ENCODE peak calls at places on chromosome 1, in ten cellular contexts. One of them, this sample, is unnamed.

GRCh38 chr1:41650176-41650519 is 165.7 kb upstream of the EDN2 start:
- DNase-seq in GM23338: no peak
- DNase-seq in non-pigmented ciliary epithelial cell: no peak
- DNase-seq in CD8-positive, alpha-beta memory T cell: no peak
- DNase-seq in D341Med: no peak
- DNase-seq in stimulated activated CD4-positive, alpha-beta T cell treated with anti-CD3 and anti-CD28 coated beads, Interleukin-2, amount 100 ng/mL, for 48 hours: no peak
- DNase-seq in skeletal muscle cell: no peak
- DNase-seq in NCI-H345: no peak
- DNase-seq in left colon: no peak
- DNase-seq in CD4-positive, alpha-beta T cell: no peak
- DNase-seq in this sample: no peak

GRCh38 chr1:75791022-75791421 is 5.0 kb downstream of the RABGGTB start:
- DNase-seq in GM23338: no peak
- DNase-seq in non-pigmented ciliary epithelial cell: no peak
- DNase-seq in CD8-positive, alpha-beta memory T cell: no peak
- DNase-seq in D341Med: no peak
- DNase-seq in stimulated activated CD4-positive, alpha-beta T cell treated with anti-CD3 and anti-CD28 coated beads, Interleukin-2, amount 100 ng/mL, for 48 hours: no peak
- DNase-seq in skeletal muscle cell: no peak
- DNase-seq in NCI-H345: peak
- DNase-seq in left colon: no peak
- DNase-seq in CD4-positive, alpha-beta T cell: no peak
- DNase-seq in this sample: no peak

GRCh38 chr1:23194119-23194984 is 22.9 kb downstream of the HTR1D start:
- DNase-seq in GM23338: no peak
- DNase-seq in non-pigmented ciliary epithelial cell: peak
- DNase-seq in CD8-positive, alpha-beta memory T cell: no peak
- DNase-seq in D341Med: peak
- DNase-seq in stimulated activated CD4-positive, alpha-beta T cell treated with anti-CD3 and anti-CD28 coated beads, Interleukin-2, amount 100 ng/mL, for 48 hours: no peak
- DNase-seq in skeletal muscle cell: peak
- DNase-seq in NCI-H345: no peak
- DNase-seq in left colon: no peak
- DNase-seq in CD4-positive, alpha-beta T cell: no peak
- DNase-seq in this sample: no peak

GRCh38 chr1:9776685-9777084 is 47.1 kb downstream of the CLSTN1 start:
- DNase-seq in GM23338: no peak
- DNase-seq in non-pigmented ciliary epithelial cell: no peak
- DNase-seq in CD8-positive, alpha-beta memory T cell: no peak
- DNase-seq in D341Med: no peak
- DNase-seq in stimulated activated CD4-positive, alpha-beta T cell treated with anti-CD3 and anti-CD28 coated beads, Interleukin-2, amount 100 ng/mL, for 48 hours: no peak
- DNase-seq in skeletal muscle cell: no peak
- DNase-seq in NCI-H345: no peak
- DNase-seq in left colon: no peak
- DNase-seq in CD4-positive, alpha-beta T cell: no peak
- DNase-seq in this sample: no peak

GRCh38 chr1:30232288-30232899 is 491.0 kb downstream of the MATN1 start:
- DNase-seq in GM23338: peak
- DNase-seq in non-pigmented ciliary epithelial cell: no peak
- DNase-seq in CD8-positive, alpha-beta memory T cell: no peak
- DNase-seq in D341Med: no peak
- DNase-seq in stimulated activated CD4-positive, alpha-beta T cell treated with anti-CD3 and anti-CD28 coated beads, Interleukin-2, amount 100 ng/mL, for 48 hours: peak
- DNase-seq in skeletal muscle cell: no peak
- DNase-seq in NCI-H345: peak
- DNase-seq in left colon: no peak
- DNase-seq in CD4-positive, alpha-beta T cell: no peak
- DNase-seq in this sample: peak

GRCh38 chr1:246508897-246509688 is 2.0 kb upstream of the SMYD3 start:
- DNase-seq in GM23338: no peak
- DNase-seq in non-pigmented ciliary epithelial cell: no peak
- DNase-seq in CD8-positive, alpha-beta memory T cell: no peak
- DNase-seq in D341Med: no peak
- DNase-seq in stimulated activated CD4-positive, alpha-beta T cell treated with anti-CD3 and anti-CD28 coated beads, Interleukin-2, amount 100 ng/mL, for 48 hours: no peak
- DNase-seq in skeletal muscle cell: no peak
- DNase-seq in NCI-H345: no peak
- DNase-seq in left colon: no peak
- DNase-seq in CD4-positive, alpha-beta T cell: no peak
- DNase-seq in this sample: no peak

GRCh38 chr1:117189726-117190125 is 21.0 kb downstream of the VTCN1 start:
- DNase-seq in GM23338: no peak
- DNase-seq in non-pigmented ciliary epithelial cell: no peak
- DNase-seq in CD8-positive, alpha-beta memory T cell: no peak
- DNase-seq in D341Med: no peak
- DNase-seq in stimulated activated CD4-positive, alpha-beta T cell treated with anti-CD3 and anti-CD28 coated beads, Interleukin-2, amount 100 ng/mL, for 48 hours: no peak
- DNase-seq in skeletal muscle cell: no peak
- DNase-seq in NCI-H345: no peak
- DNase-seq in left colon: no peak
- DNase-seq in CD4-positive, alpha-beta T cell: no peak
- DNase-seq in this sample: no peak

GRCh38 chr1:87706779-87707228 is 378.1 kb downstream of the LMO4 start:
- DNase-seq in GM23338: no peak
- DNase-seq in non-pigmented ciliary epithelial cell: no peak
- DNase-seq in CD8-positive, alpha-beta memory T cell: no peak
- DNase-seq in D341Med: no peak
- DNase-seq in stimulated activated CD4-positive, alpha-beta T cell treated with anti-CD3 and anti-CD28 coated beads, Interleukin-2, amount 100 ng/mL, for 48 hours: no peak
- DNase-seq in skeletal muscle cell: no peak
- DNase-seq in NCI-H345: no peak
- DNase-seq in left colon: no peak
- DNase-seq in CD4-positive, alpha-beta T cell: no peak
- DNase-seq in this sample: no peak

GRCh38 chr1:239999170-239999569 is 92.5 kb upstream of the FMN2 start:
- DNase-seq in GM23338: no peak
- DNase-seq in non-pigmented ciliary epithelial cell: no peak
- DNase-seq in CD8-positive, alpha-beta memory T cell: no peak
- DNase-seq in D341Med: no peak
- DNase-seq in stimulated activated CD4-positive, alpha-beta T cell treated with anti-CD3 and anti-CD28 coated beads, Interleukin-2, amount 100 ng/mL, for 48 hours: no peak
- DNase-seq in skeletal muscle cell: no peak
- DNase-seq in NCI-H345: peak
- DNase-seq in left colon: no peak
- DNase-seq in CD4-positive, alpha-beta T cell: no peak
- DNase-seq in this sample: no peak

GRCh38 chr1:245380790-245381535 is 226.2 kb downstream of the KIF26B start:
- DNase-seq in GM23338: peak
- DNase-seq in non-pigmented ciliary epithelial cell: no peak
- DNase-seq in CD8-positive, alpha-beta memory T cell: no peak
- DNase-seq in D341Med: no peak
- DNase-seq in stimulated activated CD4-positive, alpha-beta T cell treated with anti-CD3 and anti-CD28 coated beads, Interleukin-2, amount 100 ng/mL, for 48 hours: no peak
- DNase-seq in skeletal muscle cell: no peak
- DNase-seq in NCI-H345: no peak
- DNase-seq in left colon: no peak
- DNase-seq in CD4-positive, alpha-beta T cell: no peak
- DNase-seq in this sample: no peak

GRCh38 chr1:18134324-18135046 is 26.9 kb downstream of the IGSF21 start:
- DNase-seq in GM23338: no peak
- DNase-seq in non-pigmented ciliary epithelial cell: no peak
- DNase-seq in CD8-positive, alpha-beta memory T cell: no peak
- DNase-seq in D341Med: peak
- DNase-seq in stimulated activated CD4-positive, alpha-beta T cell treated with anti-CD3 and anti-CD28 coated beads, Interleukin-2, amount 100 ng/mL, for 48 hours: no peak
- DNase-seq in skeletal muscle cell: no peak
- DNase-seq in NCI-H345: peak
- DNase-seq in left colon: no peak
- DNase-seq in CD4-positive, alpha-beta T cell: no peak
- DNase-seq in this sample: no peak

GRCh38 chr1:109901508-109902145 is 9.0 kb upstream of the CSF1 start:
- DNase-seq in GM23338: no peak
- DNase-seq in non-pigmented ciliary epithelial cell: no peak
- DNase-seq in CD8-positive, alpha-beta memory T cell: no peak
- DNase-seq in D341Med: no peak
- DNase-seq in stimulated activated CD4-positive, alpha-beta T cell treated with anti-CD3 and anti-CD28 coated beads, Interleukin-2, amount 100 ng/mL, for 48 hours: no peak
- DNase-seq in skeletal muscle cell: no peak
- DNase-seq in NCI-H345: no peak
- DNase-seq in left colon: peak
- DNase-seq in CD4-positive, alpha-beta T cell: no peak
- DNase-seq in this sample: peak

GRCh38 chr1:175307160-175307559 is 114.6 kb upstream of the KIAA0040 start:
- DNase-seq in GM23338: no peak
- DNase-seq in non-pigmented ciliary epithelial cell: no peak
- DNase-seq in CD8-positive, alpha-beta memory T cell: no peak
- DNase-seq in D341Med: no peak
- DNase-seq in stimulated activated CD4-positive, alpha-beta T cell treated with anti-CD3 and anti-CD28 coated beads, Interleukin-2, amount 100 ng/mL, for 48 hours: no peak
- DNase-seq in skeletal muscle cell: no peak
- DNase-seq in NCI-H345: no peak
- DNase-seq in left colon: no peak
- DNase-seq in CD4-positive, alpha-beta T cell: no peak
- DNase-seq in this sample: no peak

GRCh38 chr1:210418863-210419641 is 90.3 kb downstream of the HHAT start:
- DNase-seq in GM23338: no peak
- DNase-seq in non-pigmented ciliary epithelial cell: no peak
- DNase-seq in CD8-positive, alpha-beta memory T cell: no peak
- DNase-seq in D341Med: no peak
- DNase-seq in stimulated activated CD4-positive, alpha-beta T cell treated with anti-CD3 and anti-CD28 coated beads, Interleukin-2, amount 100 ng/mL, for 48 hours: no peak
- DNase-seq in skeletal muscle cell: no peak
- DNase-seq in NCI-H345: no peak
- DNase-seq in left colon: peak
- DNase-seq in CD4-positive, alpha-beta T cell: no peak
- DNase-seq in this sample: no peak

GRCh38 chr1:38334930-38335592 is 288.5 kb upstream of the POU3F1 start:
- DNase-seq in GM23338: no peak
- DNase-seq in non-pigmented ciliary epithelial cell: no peak
- DNase-seq in CD8-positive, alpha-beta memory T cell: no peak
- DNase-seq in D341Med: no peak
- DNase-seq in stimulated activated CD4-positive, alpha-beta T cell treated with anti-CD3 and anti-CD28 coated beads, Interleukin-2, amount 100 ng/mL, for 48 hours: no peak
- DNase-seq in skeletal muscle cell: no peak
- DNase-seq in NCI-H345: no peak
- DNase-seq in left colon: no peak
- DNase-seq in CD4-positive, alpha-beta T cell: no peak
- DNase-seq in this sample: no peak

GRCh38 chr1:186424539-186424938 is 36.4 kb downstream of the PDC start:
- DNase-seq in GM23338: no peak
- DNase-seq in non-pigmented ciliary epithelial cell: no peak
- DNase-seq in CD8-positive, alpha-beta memory T cell: no peak
- DNase-seq in D341Med: peak
- DNase-seq in stimulated activated CD4-positive, alpha-beta T cell treated with anti-CD3 and anti-CD28 coated beads, Interleukin-2, amount 100 ng/mL, for 48 hours: no peak
- DNase-seq in skeletal muscle cell: peak
- DNase-seq in NCI-H345: no peak
- DNase-seq in left colon: no peak
- DNase-seq in CD4-positive, alpha-beta T cell: no peak
- DNase-seq in this sample: no peak

GRCh38 chr1:33319949-33320618 is 814 bp downstream of the A3GALT2 start:
- DNase-seq in GM23338: no peak
- DNase-seq in non-pigmented ciliary epithelial cell: no peak
- DNase-seq in CD8-positive, alpha-beta memory T cell: no peak
- DNase-seq in D341Med: no peak
- DNase-seq in stimulated activated CD4-positive, alpha-beta T cell treated with anti-CD3 and anti-CD28 coated beads, Interleukin-2, amount 100 ng/mL, for 48 hours: no peak
- DNase-seq in skeletal muscle cell: no peak
- DNase-seq in NCI-H345: no peak
- DNase-seq in left colon: no peak
- DNase-seq in CD4-positive, alpha-beta T cell: no peak
- DNase-seq in this sample: no peak

GRCh38 chr1:118902299-118903270 is 85.6 kb downstream of the TBX15 start:
- DNase-seq in GM23338: no peak
- DNase-seq in non-pigmented ciliary epithelial cell: no peak
- DNase-seq in CD8-positive, alpha-beta memory T cell: no peak
- DNase-seq in D341Med: no peak
- DNase-seq in stimulated activated CD4-positive, alpha-beta T cell treated with anti-CD3 and anti-CD28 coated beads, Interleukin-2, amount 100 ng/mL, for 48 hours: no peak
- DNase-seq in skeletal muscle cell: no peak
- DNase-seq in NCI-H345: no peak
- DNase-seq in left colon: no peak
- DNase-seq in CD4-positive, alpha-beta T cell: no peak
- DNase-seq in this sample: no peak

GRCh38 chr1:214028569-214028968 is 40.8 kb downstream of the PROX1 start:
- DNase-seq in GM23338: no peak
- DNase-seq in non-pigmented ciliary epithelial cell: no peak
- DNase-seq in CD8-positive, alpha-beta memory T cell: no peak
- DNase-seq in D341Med: no peak
- DNase-seq in stimulated activated CD4-positive, alpha-beta T cell treated with anti-CD3 and anti-CD28 coated beads, Interleukin-2, amount 100 ng/mL, for 48 hours: no peak
- DNase-seq in skeletal muscle cell: no peak
- DNase-seq in NCI-H345: peak
- DNase-seq in left colon: no peak
- DNase-seq in CD4-positive, alpha-beta T cell: no peak
- DNase-seq in this sample: no peak

GRCh38 chr1:156533568-156534220 is 33.1 kb upstream of the MEF2D start:
- DNase-seq in GM23338: no peak
- DNase-seq in non-pigmented ciliary epithelial cell: no peak
- DNase-seq in CD8-positive, alpha-beta memory T cell: no peak
- DNase-seq in D341Med: no peak
- DNase-seq in stimulated activated CD4-positive, alpha-beta T cell treated with anti-CD3 and anti-CD28 coated beads, Interleukin-2, amount 100 ng/mL, for 48 hours: no peak
- DNase-seq in skeletal muscle cell: no peak
- DNase-seq in NCI-H345: no peak
- DNase-seq in left colon: no peak
- DNase-seq in CD4-positive, alpha-beta T cell: no peak
- DNase-seq in this sample: no peak

GRCh38 chr1:98053471-98054366 is 132.9 kb upstream of the DPYD start:
- DNase-seq in GM23338: peak
- DNase-seq in non-pigmented ciliary epithelial cell: no peak
- DNase-seq in CD8-positive, alpha-beta memory T cell: peak
- DNase-seq in D341Med: peak
- DNase-seq in stimulated activated CD4-positive, alpha-beta T cell treated with anti-CD3 and anti-CD28 coated beads, Interleukin-2, amount 100 ng/mL, for 48 hours: peak
- DNase-seq in skeletal muscle cell: no peak
- DNase-seq in NCI-H345: peak
- DNase-seq in left colon: no peak
- DNase-seq in CD4-positive, alpha-beta T cell: peak
- DNase-seq in this sample: peak